ENCODE peak calls at places on chromosome X, in five cellular contexts. W, E, G, O and X are unnamed samples.

GRCh38 chrX:115562492-115562872 is 1.5 kb downstream of the PLS3 start:
- DNase-seq in O (no peak), W (no peak), G (peak; percentile 39), E (no peak), X (no peak)

GRCh38 chrX:22666441-22666840 is 333.3 kb upstream of the DDX53 start:
- DNase-seq in E (no peak), W (no peak), O (no peak), G (peak; percentile 23), X (no peak)

GRCh38 chrX:121504148-121504547 is 456.7 kb downstream of the GLUD2 start:
- DNase-seq in O (no peak), E (no peak), G (no peak), W (no peak), X (no peak)

GRCh38 chrX:65928522-65928921 is 111.4 kb downstream of the VSIG4 start:
- DNase-seq in G (no peak), O (no peak), W (no peak), E (no peak), X (no peak)

GRCh38 chrX:140503230-140503585 is 1.7 kb downstream of the SOX3 start:
- DNase-seq in W (no peak), O (no peak), G (no peak), E (no peak), X (no peak)

GRCh38 chrX:96438803-96439202 is 245.8 kb upstream of the DIAPH2 start:
- DNase-seq in E (no peak), G (no peak), W (no peak), O (no peak), X (no peak)

GRCh38 chrX:134520860-134521390 is 61.0 kb downstream of the HPRT1 start:
- DNase-seq in O (no peak), E (peak; percentile 72), W (no peak), G (no peak), X (no peak)

GRCh38 chrX:65681810-65682209 is 14.4 kb downstream of the MSN start:
- DNase-seq in W (no peak), E (no peak), G (no peak), O (no peak), X (no peak)

GRCh38 chrX:123835661-123836371 is 24.0 kb upstream of the XIAP start:
- DNase-seq in W (no peak), O (no peak), E (no peak), G (no peak), X (no peak)

GRCh38 chrX:143437439-143437838 is 79.8 kb downstream of the SPANXN3 start:
- DNase-seq in O (no peak), E (peak; percentile 58), W (no peak), G (no peak), X (no peak)

GRCh38 chrX:74420194-74421035 is 878 bp upstream of the SLC16A2 start:
- DNase-seq in E (peak; percentile 29), G (peak; percentile 59), W (peak; percentile 81), O (peak; percentile 79), X (no peak)

GRCh38 chrX:83419030-83419792 is 88.9 kb upstream of the POU3F4 start:
- DNase-seq in E (no peak), G (no peak), O (no peak), W (no peak), X (no peak)

GRCh38 chrX:45849261-45849660 is 648.6 kb upstream of the DIPK2B start:
- DNase-seq in W (no peak), O (no peak), G (no peak), E (peak; percentile 14), X (no peak)

GRCh38 chrX:479273-479981 is 92.7 kb upstream of the PPP2R3B start:
- DNase-seq in O (no peak), G (no peak), E (no peak), W (no peak), X (no peak)

GRCh38 chrX:130637591-130637990 is 235.8 kb downstream of the RBMX2 start:
- DNase-seq in O (no peak), E (no peak), G (no peak), W (no peak), X (no peak)

GRCh38 chrX:129781134-129782014 is 1.6 kb downstream of the SASH3 start:
- DNase-seq in E (no peak), W (peak; percentile 78), G (no peak), O (peak; percentile 76), X (no peak)

GRCh38 chrX:66632986-66633385 is 5.9 kb downstream of the EDA2R start:
- DNase-seq in W (no peak), G (no peak), E (no peak), O (no peak), X (no peak)

GRCh38 chrX:71941771-71942170 is 31.1 kb downstream of the NHSL2 start:
- DNase-seq in E (no peak), G (no peak), O (no peak), W (no peak), X (no peak)

GRCh38 chrX:119880552-119881437 is 9.2 kb downstream of the NDUFA1 start:
- DNase-seq in O (no peak), G (no peak), W (no peak), E (peak; percentile 42), X (no peak)